ENCODE peak calls at places on chromosomes 6 and 20, in eight cellular contexts. X is A549; S is naive thymus-derived CD4-positive, alpha-beta T cell; Z is aorta; U is fibroblast of lung; F is BE2C; L is breast epithelium; Q is DND-41. Y is an unnamed sample. For H3K4me1 and H3K9me3, the result is how much of the 10 kb centered on the place peaks cover.

GRCh38 chr6:167952512-167952859 is 45.0 kb upstream of the KIF25 start:
- DNase-seq in F (no peak), U (no peak), S (no peak), Q (no peak), X (no peak), L (no peak), Z (no peak), Y (no peak)

GRCh38 chr6:104612541-104612940 is 247.2 kb downstream of the HACE1 start:
- DNase-seq in S (no peak), X (no peak), F (no peak), Q (no peak), Z (no peak), L (no peak), U (no peak), Y (no peak)

GRCh38 chr6:30319146-30319835 is 7.4 kb upstream of the TRIM39 start:
- DNase-seq in X (no peak), F (no peak), U (peak), Z (no peak), S (no peak), L (no peak), Q (no peak), Y (no peak)

GRCh38 chr6:70423189-70424133 is 10.2 kb downstream of the FAM135A start:
- DNase-seq in F (no peak), Q (no peak), X (no peak), Z (no peak), S (no peak), L (no peak), U (no peak), Y (no peak)

GRCh38 chr6:132114201-132114860 is 163.2 kb upstream of the CCN2 start:
- DNase-seq in Z (no peak), F (no peak), S (no peak), U (peak), X (no peak), Q (no peak), L (no peak), Y (no peak)

GRCh38 chr6:54003316-54003715 is 107.9 kb upstream of the MLIP start:
- DNase-seq in S (no peak), X (no peak), Z (no peak), U (no peak), F (no peak), Q (no peak), L (no peak), Y (no peak)

GRCh38 chr6:159693894-159694545 is 979 bp upstream of the SOD2 start:
- DNase-seq in Z (no peak), Q (no peak), X (no peak), L (no peak), U (peak), S (peak), F (no peak), Y (peak)

GRCh38 chr6:73713426-73714147 is 17.6 kb downstream of the CD109 start:
- DNase-seq in X (no peak), F (no peak), L (no peak), U (no peak), Z (no peak), Q (no peak), S (no peak), Y (no peak)

DNA sequence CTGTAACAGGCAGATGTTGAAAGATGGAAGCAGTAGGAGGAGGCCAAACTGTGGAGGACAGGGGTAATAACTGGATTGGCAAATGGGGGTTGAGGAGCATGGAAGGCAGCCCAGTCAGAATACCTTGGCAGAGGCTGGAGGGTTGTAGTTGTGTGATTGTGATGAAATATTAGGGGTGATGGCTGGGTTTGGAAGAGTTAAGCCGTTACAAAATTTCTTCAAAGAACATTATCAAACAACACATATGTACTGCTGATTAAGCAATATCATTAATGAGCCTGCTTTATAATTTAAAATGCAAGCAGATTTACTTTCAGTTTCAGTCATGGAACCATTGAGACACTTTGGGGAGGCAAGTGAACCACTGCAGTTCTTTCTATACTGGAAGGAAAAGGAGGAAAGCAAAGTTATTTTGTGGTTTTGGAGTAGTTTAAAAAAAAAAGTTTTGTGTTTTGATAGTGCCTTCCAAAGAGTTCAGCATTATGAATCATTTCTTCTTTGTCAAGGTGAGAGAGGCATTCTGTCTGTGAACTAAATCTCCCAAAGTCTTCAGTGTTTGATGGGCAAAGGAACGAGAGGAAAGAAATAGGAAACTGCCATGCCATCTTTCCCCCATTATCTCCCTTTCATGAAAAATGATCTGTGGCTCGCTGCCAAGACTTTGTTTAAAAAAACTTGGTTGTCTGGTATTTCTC is 20.7 kb downstream of the FOXO3 start:
- DNase-seq in X (no peak), F (peak), L (no peak), S (no peak), Z (no peak), U (peak), Q (peak), Y (no peak)
- H3K4me1 ChIP-seq in X (under half), F (under half), L (under half), S (under half), Z (under half), U (under half), Q (under half), Y (half or more)

GRCh38 chr20:62969179-62969760 is 16.8 kb downstream of the SLC17A9 start:
- DNase-seq in U (no peak), X (no peak), F (no peak), S (no peak), Z (no peak), L (no peak), Q (no peak), Y (no peak)
- H3K9me3 ChIP-seq in U (under half), X (under half), F (under half), S (under half), Z (under half), L (under half), Q (under half), Y (under half)

GRCh38 chr6:14001329-14002012 is 76.7 kb downstream of the RNF182 start:
- DNase-seq in S (no peak), L (no peak), F (peak), Q (no peak), Z (no peak), X (peak), U (peak), Y (no peak)
- H3K4me3 ChIP-seq in S (no peak), L (no peak), F (peak), Q (no peak), Z (no peak), X (no peak), U (no peak), Y (no peak)

GRCh38 chr20:31679357-31680285 is 41.9 kb downstream of the COX4I2 start:
- DNase-seq in U (no peak), X (no peak), Q (no peak), S (no peak), Z (peak), L (no peak), F (no peak), Y (no peak)
- H3K4me1 ChIP-seq in U (under half), X (half or more), Q (half or more), S (half or more), Z (under half), L (under half), F (under half), Y (half or more)

DNA sequence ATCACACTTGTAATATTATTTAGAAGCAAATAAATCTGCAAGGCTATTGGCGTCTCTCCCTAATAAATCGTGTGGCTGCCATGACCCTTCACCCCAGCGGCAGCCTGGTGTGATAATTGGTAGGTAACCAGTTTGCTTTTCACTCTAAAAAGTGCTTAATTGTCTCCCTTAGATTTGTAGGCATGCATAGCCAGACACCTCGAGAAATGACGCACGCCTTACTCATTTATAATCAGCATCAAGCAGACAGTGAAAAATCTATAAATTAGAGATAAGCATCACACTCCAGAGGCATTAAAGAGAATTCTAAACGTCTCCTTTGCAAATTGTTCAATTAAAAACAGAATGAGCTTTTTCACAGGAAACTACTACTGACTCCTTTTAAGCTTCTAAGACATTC is 110.2 kb upstream of the RPS6KA2 start:
- DNase-seq in Z (no peak), F (no peak), U (peak), X (no peak), L (no peak), S (no peak), Q (no peak), Y (no peak)
- H3K9me3 ChIP-seq in Z (under half), F (under half), U (under half), X (under half), L (under half), S (under half), Q (under half), Y (under half)

Y was measured in CD4-positive, alpha-beta memory T cell.